ENCODE peak calls at places on chromosome 20, in eight cellular contexts. One of them, this sample, is unnamed. For H3K9me2, the result is how much of the 10 kb centered on the place peaks cover.

GRCh38 chr20:35734777-35735649 is 7.0 kb downstream of the RBM39 start:
- DNase-seq in OCI-LY7: no peak
- DNase-seq in PC-9: no peak
- DNase-seq in PC-3: no peak
- DNase-seq in HCT116: no peak
- DNase-seq in hepatocyte: no peak
- DNase-seq in SK-N-SH: no peak
- DNase-seq in GM23338: no peak
- DNase-seq in this sample: no peak

GRCh38 chr20:59006864-59007757 is at the start of gene CTSZ:
- DNase-seq in GM23338: peak
- DNase-seq in HCT116: no peak
- DNase-seq in hepatocyte: peak
- DNase-seq in SK-N-SH: no peak
- DNase-seq in PC-3: peak
- DNase-seq in PC-9: peak
- DNase-seq in OCI-LY7: peak
- DNase-seq in this sample: peak

GRCh38 chr20:40970218-40970617 is 58.4 kb upstream of the TOP1 start:
- DNase-seq in SK-N-SH: no peak
- DNase-seq in PC-9: no peak
- DNase-seq in PC-3: peak
- DNase-seq in GM23338: peak
- DNase-seq in HCT116: no peak
- DNase-seq in hepatocyte: no peak
- DNase-seq in OCI-LY7: no peak
- DNase-seq in this sample: no peak

GRCh38 chr20:4229415-4229814 is 214.1 kb upstream of the RNF24 start:
- DNase-seq in hepatocyte: no peak
- DNase-seq in GM23338: no peak
- DNase-seq in PC-3: no peak
- DNase-seq in HCT116: no peak
- DNase-seq in PC-9: no peak
- DNase-seq in SK-N-SH: no peak
- DNase-seq in OCI-LY7: no peak
- DNase-seq in this sample: no peak

GRCh38 chr20:1150218-1150617 is 31.8 kb downstream of the PSMF1 start:
- DNase-seq in HCT116: no peak
- DNase-seq in PC-3: peak
- DNase-seq in GM23338: no peak
- DNase-seq in hepatocyte: peak
- DNase-seq in OCI-LY7: no peak
- DNase-seq in PC-9: no peak
- DNase-seq in SK-N-SH: no peak
- DNase-seq in this sample: no peak

GRCh38 chr20:3209023-3209945 is at the start of gene ITPA:
- DNase-seq in PC-9: peak
- DNase-seq in PC-3: peak
- DNase-seq in hepatocyte: peak
- DNase-seq in HCT116: no peak
- DNase-seq in GM23338: peak
- DNase-seq in OCI-LY7: peak
- DNase-seq in SK-N-SH: peak
- DNase-seq in this sample: peak

GRCh38 chr20:40956503-40956902 is 72.1 kb upstream of the TOP1 start:
- DNase-seq in PC-3: no peak
- DNase-seq in PC-9: no peak
- DNase-seq in SK-N-SH: no peak
- DNase-seq in hepatocyte: no peak
- DNase-seq in GM23338: no peak
- DNase-seq in OCI-LY7: peak
- DNase-seq in HCT116: no peak
- DNase-seq in this sample: no peak

GRCh38 chr20:4519530-4519929 is 202.2 kb upstream of the PRND start:
- DNase-seq in HCT116: no peak
- DNase-seq in PC-3: peak
- DNase-seq in PC-9: peak
- DNase-seq in OCI-LY7: no peak
- DNase-seq in SK-N-SH: peak
- DNase-seq in GM23338: peak
- DNase-seq in hepatocyte: peak
- DNase-seq in this sample: no peak

GRCh38 chr20:19909696-19910095 is 107.5 kb upstream of the NAA20 start:
- DNase-seq in PC-3: no peak
- DNase-seq in PC-9: peak
- DNase-seq in GM23338: no peak
- DNase-seq in hepatocyte: no peak
- DNase-seq in HCT116: no peak
- DNase-seq in OCI-LY7: no peak
- DNase-seq in SK-N-SH: no peak
- DNase-seq in this sample: no peak

GRCh38 chr20:60057866-60058807 is 99.9 kb downstream of the CDH26 start:
- DNase-seq in GM23338: peak
- DNase-seq in hepatocyte: peak
- DNase-seq in HCT116: no peak
- DNase-seq in PC-9: no peak
- DNase-seq in PC-3: no peak
- DNase-seq in OCI-LY7: peak
- DNase-seq in SK-N-SH: no peak
- DNase-seq in this sample: no peak

DNA sequence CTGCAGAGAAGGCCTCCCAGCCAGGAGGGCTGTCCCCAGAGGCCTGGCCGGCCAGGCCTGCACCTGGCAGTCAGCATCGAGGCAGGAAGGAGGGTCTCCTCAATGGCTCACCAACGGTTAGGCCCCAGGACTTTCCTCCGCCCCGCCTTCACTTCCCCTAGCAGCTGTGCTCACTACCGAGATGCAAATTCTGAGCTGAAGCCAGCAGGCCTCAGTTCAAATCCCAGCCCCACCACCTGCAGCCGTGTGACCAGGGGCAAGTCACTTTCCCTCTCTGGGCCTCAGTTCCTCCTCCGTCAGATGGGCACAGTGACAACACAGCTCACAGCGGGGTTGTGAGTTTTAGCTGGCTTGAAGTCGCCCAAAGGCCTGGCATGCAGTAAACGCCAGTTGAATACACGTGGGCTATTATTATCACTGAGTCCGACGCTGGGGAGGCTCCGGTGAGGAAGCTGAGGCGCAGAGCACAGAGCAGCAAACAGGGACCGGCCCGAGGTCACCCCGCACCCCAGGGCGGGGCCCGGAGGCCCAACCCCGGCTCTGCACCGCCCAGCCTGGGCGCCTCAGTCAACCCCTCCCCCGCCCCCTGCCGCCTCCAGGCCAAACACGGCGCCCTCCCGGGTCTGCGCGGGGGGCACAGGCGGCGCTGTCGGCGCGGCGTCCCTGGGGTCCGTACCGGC is 717 bp downstream of the E2F1 start:
- DNase-seq in PC-3: peak
- DNase-seq in OCI-LY7: peak
- DNase-seq in HCT116: no peak
- DNase-seq in PC-9: peak
- DNase-seq in SK-N-SH: peak
- DNase-seq in GM23338: peak
- DNase-seq in hepatocyte: peak
- DNase-seq in this sample: peak
- TF ChIP-seq CTCF in PC-3: no peak
- TF ChIP-seq CTCF in OCI-LY7: no peak
- TF ChIP-seq CTCF in HCT116: no peak
- TF ChIP-seq CTCF in PC-9: no peak
- TF ChIP-seq CTCF in SK-N-SH: no peak
- TF ChIP-seq CTCF in GM23338: no peak
- TF ChIP-seq CTCF in hepatocyte: no peak
- TF ChIP-seq CTCF in this sample: no peak

GRCh38 chr20:11841972-11842461 is 75.7 kb upstream of the BTBD3 start:
- DNase-seq in OCI-LY7: no peak
- DNase-seq in GM23338: no peak
- DNase-seq in HCT116: no peak
- DNase-seq in SK-N-SH: no peak
- DNase-seq in PC-3: no peak
- DNase-seq in hepatocyte: no peak
- DNase-seq in PC-9: no peak
- DNase-seq in this sample: no peak

GRCh38 chr20:11846131-11846530 is 71.6 kb upstream of the BTBD3 start:
- DNase-seq in OCI-LY7: no peak
- DNase-seq in GM23338: no peak
- DNase-seq in hepatocyte: no peak
- DNase-seq in PC-9: no peak
- DNase-seq in HCT116: no peak
- DNase-seq in SK-N-SH: no peak
- DNase-seq in PC-3: no peak
- DNase-seq in this sample: no peak

GRCh38 chr20:11843289-11843688 is 74.4 kb upstream of the BTBD3 start:
- DNase-seq in OCI-LY7: no peak
- DNase-seq in HCT116: no peak
- DNase-seq in SK-N-SH: no peak
- DNase-seq in PC-9: no peak
- DNase-seq in PC-3: no peak
- DNase-seq in hepatocyte: no peak
- DNase-seq in GM23338: no peak
- DNase-seq in this sample: no peak

GRCh38 chr20:11845311-11845710 is 72.4 kb upstream of the BTBD3 start:
- DNase-seq in PC-3: no peak
- DNase-seq in OCI-LY7: no peak
- DNase-seq in GM23338: no peak
- DNase-seq in HCT116: no peak
- DNase-seq in hepatocyte: no peak
- DNase-seq in SK-N-SH: no peak
- DNase-seq in PC-9: no peak
- DNase-seq in this sample: no peak

GRCh38 chr20:11844691-11845090 is 73.0 kb upstream of the BTBD3 start:
- DNase-seq in GM23338: no peak
- DNase-seq in PC-3: no peak
- DNase-seq in SK-N-SH: peak
- DNase-seq in OCI-LY7: no peak
- DNase-seq in PC-9: no peak
- DNase-seq in HCT116: no peak
- DNase-seq in hepatocyte: no peak
- DNase-seq in this sample: no peak
- H3K9me2 ChIP-seq in GM23338: under half
- H3K9me2 ChIP-seq in PC-3: under half
- H3K9me2 ChIP-seq in SK-N-SH: under half
- H3K9me2 ChIP-seq in OCI-LY7: under half
- H3K9me2 ChIP-seq in PC-9: under half
- H3K9me2 ChIP-seq in HCT116: under half
- H3K9me2 ChIP-seq in hepatocyte: under half
- H3K9me2 ChIP-seq in this sample: under half

GRCh38 chr20:49969946-49970345 is 12.8 kb upstream of the SNAI1 start:
- DNase-seq in OCI-LY7: no peak
- DNase-seq in GM23338: no peak
- DNase-seq in HCT116: no peak
- DNase-seq in hepatocyte: peak
- DNase-seq in SK-N-SH: no peak
- DNase-seq in PC-9: peak
- DNase-seq in PC-3: peak
- DNase-seq in this sample: peak

GRCh38 chr20:49978685-49979029 is 4.1 kb upstream of the SNAI1 start:
- DNase-seq in SK-N-SH: no peak
- DNase-seq in HCT116: no peak
- DNase-seq in OCI-LY7: no peak
- DNase-seq in PC-3: no peak
- DNase-seq in GM23338: no peak
- DNase-seq in PC-9: no peak
- DNase-seq in hepatocyte: no peak
- DNase-seq in this sample: no peak

GRCh38 chr20:49970498-49970897 is 12.3 kb upstream of the SNAI1 start:
- DNase-seq in HCT116: no peak
- DNase-seq in hepatocyte: no peak
- DNase-seq in PC-9: no peak
- DNase-seq in PC-3: no peak
- DNase-seq in OCI-LY7: no peak
- DNase-seq in SK-N-SH: no peak
- DNase-seq in GM23338: no peak
- DNase-seq in this sample: no peak

GRCh38 chr20:49976542-49976941 is 6.2 kb upstream of the SNAI1 start:
- DNase-seq in SK-N-SH: no peak
- DNase-seq in OCI-LY7: no peak
- DNase-seq in HCT116: no peak
- DNase-seq in PC-9: no peak
- DNase-seq in hepatocyte: no peak
- DNase-seq in PC-3: peak
- DNase-seq in GM23338: no peak
- DNase-seq in this sample: no peak

DNA sequence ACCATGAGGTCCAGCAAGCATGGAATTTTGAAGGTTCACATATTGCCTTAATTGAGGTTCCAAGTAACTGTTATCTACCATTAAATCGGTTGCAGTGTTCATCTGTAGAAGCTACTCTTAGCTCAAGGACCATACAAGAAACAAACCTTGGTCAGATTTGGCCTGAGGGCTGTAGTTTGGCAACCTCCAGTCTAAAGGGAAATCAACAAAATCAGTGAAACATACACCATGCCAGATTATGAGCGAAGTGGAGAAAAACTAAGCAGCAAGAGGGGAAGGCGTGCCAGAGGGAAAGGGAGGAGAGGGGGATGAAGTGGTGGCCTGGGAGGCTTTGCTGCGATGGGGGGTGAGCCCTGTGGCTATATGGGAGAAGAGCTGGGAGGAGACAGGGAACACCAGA is 8.8 kb upstream of the SNAI1 start:
- DNase-seq in HCT116: no peak
- DNase-seq in OCI-LY7: no peak
- DNase-seq in PC-3: no peak
- DNase-seq in hepatocyte: no peak
- DNase-seq in PC-9: no peak
- DNase-seq in GM23338: no peak
- DNase-seq in SK-N-SH: no peak
- DNase-seq in this sample: no peak
- TF ChIP-seq CTCF in HCT116: no peak
- TF ChIP-seq CTCF in OCI-LY7: no peak
- TF ChIP-seq CTCF in PC-3: no peak
- TF ChIP-seq CTCF in hepatocyte: no peak
- TF ChIP-seq CTCF in PC-9: no peak
- TF ChIP-seq CTCF in GM23338: no peak
- TF ChIP-seq CTCF in SK-N-SH: no peak
- TF ChIP-seq CTCF in this sample: no peak

DNA sequence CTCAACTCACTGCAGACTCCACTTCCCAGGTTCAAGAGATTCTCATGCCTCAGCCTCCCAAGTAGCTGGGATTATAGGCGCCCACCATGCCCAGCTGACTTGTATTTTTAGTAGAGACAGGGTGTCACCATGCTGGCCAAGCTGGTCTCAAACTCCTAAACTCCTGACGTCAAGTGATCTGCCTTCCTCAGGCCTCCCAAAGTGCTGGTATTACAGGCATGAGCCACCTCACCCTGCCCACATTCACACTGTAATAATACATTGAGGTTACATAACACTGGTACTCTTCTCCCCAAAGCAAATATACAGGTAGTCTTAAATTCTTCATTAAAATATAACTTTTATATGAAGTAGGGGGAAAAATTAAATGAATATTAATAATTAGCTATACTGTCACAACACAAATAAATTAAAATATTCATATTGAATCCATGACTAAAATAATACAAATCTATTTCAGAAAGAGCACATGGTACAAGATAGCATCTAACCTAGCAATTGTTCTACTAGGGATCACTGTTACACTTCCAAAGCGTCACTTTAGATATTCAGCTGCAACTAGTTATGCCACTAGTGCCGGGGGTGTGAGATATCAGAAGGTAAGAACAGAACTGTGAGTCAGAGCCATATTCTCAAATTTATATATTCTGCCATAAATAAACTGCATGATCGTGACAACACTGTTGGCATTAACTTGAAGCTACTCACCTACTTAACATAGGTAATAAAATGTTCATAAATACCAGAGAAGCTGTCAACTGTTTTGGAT is 169.1 kb upstream of the SHLD1 start:
- DNase-seq in hepatocyte: no peak
- DNase-seq in HCT116: no peak
- DNase-seq in GM23338: no peak
- DNase-seq in PC-3: no peak
- DNase-seq in OCI-LY7: no peak
- DNase-seq in PC-9: no peak
- DNase-seq in SK-N-SH: no peak
- DNase-seq in this sample: no peak
- H3K9me2 ChIP-seq in hepatocyte: under half
- H3K9me2 ChIP-seq in HCT116: under half
- H3K9me2 ChIP-seq in GM23338: under half
- H3K9me2 ChIP-seq in PC-3: under half
- H3K9me2 ChIP-seq in OCI-LY7: under half
- H3K9me2 ChIP-seq in PC-9: under half
- H3K9me2 ChIP-seq in SK-N-SH: under half
- H3K9me2 ChIP-seq in this sample: under half

This sample was measured in MM.1S.